ENCODE peak calls at places on chromosomes 11 and 22, in five cellular contexts. Y, W, G, S and F are unnamed samples.

GRCh38 chr11:118287006-118287405 is 17.5 kb upstream of the CD3E start:
- DNase-seq in G (no peak), S (no peak), Y (no peak), W (no peak), F (no peak)

GRCh38 chr11:62575156-62575555 is 1.5 kb upstream of the EEF1G start:
- DNase-seq in W (peak), S (no peak), G (peak), Y (no peak), F (no peak)

GRCh38 chr11:17601206-17602075 is 54.4 kb downstream of the OTOG start:
- DNase-seq in Y (no peak), G (no peak), S (no peak), W (no peak), F (peak)

GRCh38 chr11:112315861-112316739 is 55.4 kb upstream of the PLET1 start:
- DNase-seq in G (no peak), S (no peak), W (no peak), Y (no peak), F (no peak)

GRCh38 chr11:65121447-65121864 is 478 bp downstream of the FAU start:
- DNase-seq in W (peak), G (peak), S (no peak), Y (no peak), F (no peak)

GRCh38 chr22:25777870-25778269 is 35.9 kb downstream of the MYO18B start:
- DNase-seq in S (peak), G (no peak), W (no peak), Y (no peak), F (peak)

GRCh38 chr11:23764285-23764684 is 732.6 kb upstream of the LUZP2 start:
- DNase-seq in W (no peak), S (no peak), Y (no peak), G (no peak), F (no peak)

GRCh38 chr11:12069053-12069676 is 41.2 kb upstream of the MICAL2 start:
- DNase-seq in S (no peak), G (no peak), W (no peak), Y (no peak), F (no peak)

GRCh38 chr11:29527391-29527936 is 489.4 kb downstream of the KCNA4 start:
- DNase-seq in W (no peak), Y (no peak), S (no peak), G (no peak), F (no peak)

GRCh38 chr11:9577551-9577950 is 4.1 kb downstream of the WEE1 start:
- DNase-seq in G (no peak), Y (no peak), W (no peak), S (no peak), F (no peak)

GRCh38 chr11:20327377-20327776 is 36.1 kb upstream of the HTATIP2 start:
- DNase-seq in S (no peak), G (no peak), W (no peak), Y (no peak), F (no peak)
- H3K27ac ChIP-seq in S (no peak), G (no peak), W (no peak), Y (no peak), F (no peak)

DNA sequence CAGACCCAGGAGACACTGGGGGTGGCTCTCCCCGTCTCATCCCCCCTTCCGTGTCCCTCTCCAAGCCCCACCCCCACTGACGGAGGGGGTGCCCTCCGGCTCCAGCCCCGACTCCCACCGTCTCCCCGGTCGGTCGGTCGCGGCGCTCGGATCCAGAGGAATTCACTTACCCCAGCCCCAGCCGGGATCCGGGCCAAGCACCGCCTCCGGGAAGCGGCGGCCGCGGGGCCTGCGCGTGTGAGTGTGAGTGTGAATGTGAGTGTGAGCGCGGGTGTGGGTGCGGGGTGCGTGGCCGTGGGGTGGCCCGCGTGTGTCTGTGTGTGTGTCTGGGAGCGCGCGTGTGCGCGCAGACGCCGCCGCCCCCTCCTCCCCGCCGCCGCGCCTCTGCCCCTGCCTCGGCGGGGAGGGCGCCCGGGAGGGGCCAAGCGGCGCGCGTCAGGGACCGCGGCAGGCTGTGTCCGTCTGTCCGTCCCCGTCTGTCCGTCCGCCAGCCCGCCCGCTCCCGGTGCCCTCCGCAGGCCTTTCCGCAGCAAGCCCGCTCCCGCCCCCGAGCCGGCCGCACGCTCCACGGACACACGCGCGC is at the start of gene ELFN2:
- DNase-seq in G (no peak), S (no peak), W (no peak), Y (no peak), F (no peak)
- H3K4me3 ChIP-seq in G (peak), S (no peak), W (peak), Y (peak), F (peak)

GRCh38 chr11:19673924-19674390 is 38.7 kb upstream of the NAV2 start:
- DNase-seq in G (peak), S (no peak), W (peak), Y (no peak), F (peak)

GRCh38 chr11:19674831-19675230 is 37.8 kb upstream of the NAV2 start:
- DNase-seq in Y (no peak), W (no peak), G (no peak), S (no peak), F (no peak)

GRCh38 chr11:19675397-19675796 is 37.2 kb upstream of the NAV2 start:
- DNase-seq in S (no peak), Y (no peak), W (no peak), G (no peak), F (no peak)

GRCh38 chr11:19672591-19673206 is 39.9 kb upstream of the NAV2 start:
- DNase-seq in G (no peak), Y (no peak), S (no peak), W (no peak), F (no peak)

GRCh38 chr11:19674420-19674819 is 38.2 kb upstream of the NAV2 start:
- DNase-seq in G (no peak), S (no peak), Y (no peak), W (no peak), F (no peak)
- H3K27ac ChIP-seq in G (no peak), S (no peak), Y (no peak), W (peak), F (peak)

GRCh38 chr22:30044369-30044768 is 35.9 kb upstream of the HORMAD2 start:
- DNase-seq in G (no peak), W (peak), S (no peak), Y (no peak), F (no peak)
- H3K4me3 ChIP-seq in G (no peak), W (no peak), S (no peak), Y (no peak), F (no peak)